ENCODE peak calls at places on chromosomes 1 and 21, in five cellular contexts. G is cardiac fibroblast, K is epithelial cell of esophagus, T is body of pancreas, O is lower lobe of right lung. C is an unnamed sample.

GRCh38 chr1:29200905-29201594 is 19.4 kb upstream of the SRSF4 start:
- DNase-seq in T (no peak), G (no peak), O (no peak), K (no peak), C (no peak)

GRCh38 chr1:9180077-9180819 is 51.3 kb upstream of the GPR157 start:
- DNase-seq in O (no peak), K (peak; percentile 61), G (peak; percentile 61), T (peak; percentile 39), C (peak; percentile 37)

GRCh38 chr1:200118779-200119505 is 91.4 kb downstream of the NR5A2 start:
- DNase-seq in T (no peak), O (no peak), G (no peak), K (no peak), C (no peak)

GRCh38 chr1:248404024-248404423 is 1.2 kb downstream of the OR2T1 start:
- DNase-seq in O (no peak), K (peak; percentile 11), T (no peak), G (peak; percentile 0), C (peak; percentile 9)

GRCh38 chr1:26285366-26286063 is 5.6 kb downstream of the SH3BGRL3 start:
- DNase-seq in G (no peak), T (no peak), K (no peak), O (no peak), C (peak; percentile 39)

GRCh38 chr21:38756746-38757145 is 49.0 kb upstream of the ETS2 start:
- DNase-seq in O (no peak), K (peak; percentile 34), T (no peak), G (peak; percentile 79), C (peak; percentile 39)

GRCh38 chr1:154474802-154475201 is 27.2 kb upstream of the TDRD10 start:
- DNase-seq in G (peak; percentile 74), K (peak; percentile 64), T (peak; percentile 67), O (peak; percentile 75), C (peak; percentile 82)

GRCh38 chr1:167430849-167431242 is 87.5 kb downstream of the CD247 start:
- DNase-seq in O (no peak), G (no peak), K (no peak), T (no peak), C (no peak)

GRCh38 chr1:86757272-86757984 is 53.1 kb downstream of the SH3GLB1 start:
- DNase-seq in K (peak; percentile 40), T (no peak), G (peak; percentile 65), O (no peak), C (peak; percentile 55)

DNA sequence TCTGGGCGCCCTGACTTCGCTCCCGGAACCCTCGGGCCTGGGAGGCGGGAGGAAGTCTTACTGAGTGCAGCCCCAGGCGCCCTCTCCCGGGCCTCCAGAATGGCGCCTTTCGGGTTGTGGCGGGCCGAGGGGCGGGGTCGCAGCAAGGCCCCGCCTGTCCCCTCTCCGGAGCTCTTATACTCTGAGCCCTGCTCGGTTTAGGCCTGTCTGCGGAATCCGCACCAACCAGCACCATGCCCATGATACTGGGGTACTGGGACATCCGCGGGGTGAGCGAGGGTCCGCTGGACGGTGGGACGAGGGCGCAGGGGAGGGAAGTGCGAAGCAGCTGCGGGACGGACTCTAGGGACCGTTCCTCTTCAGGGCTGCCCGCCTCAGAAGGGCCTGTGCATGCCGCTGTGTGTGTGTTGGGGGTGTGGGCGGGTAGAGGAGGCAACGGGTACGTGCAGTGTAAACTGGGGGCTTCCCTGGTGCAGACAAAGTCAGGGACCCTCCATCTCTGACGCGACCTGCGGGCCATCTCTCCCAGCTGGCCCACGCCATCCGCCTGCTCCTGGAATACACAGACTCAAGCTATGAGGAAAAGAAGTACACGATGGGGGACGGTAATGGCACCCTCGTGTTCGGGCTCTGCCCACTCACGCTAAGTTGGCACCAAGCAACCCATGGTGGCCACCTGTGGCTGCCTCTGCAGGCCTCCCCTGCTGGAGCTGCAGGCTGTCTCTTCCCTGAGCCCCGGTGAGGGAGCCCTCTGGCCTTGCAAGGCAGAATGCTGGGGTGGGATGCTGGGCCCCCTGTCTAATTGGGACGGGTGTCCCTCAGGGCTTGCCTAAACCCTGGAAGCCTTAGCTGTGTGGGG is at the start of gene GSTM1:
- DNase-seq in K (no peak), O (no peak), T (no peak), G (peak; percentile 87), C (peak; percentile 68)
- TF ChIP-seq CTCF in K (no peak), O (no peak), T (no peak), G (peak; percentile 51), C (no peak)

GRCh38 chr1:44721521-44722361 is 9.2 kb downstream of the RNU5D-1 start:
- DNase-seq in G (peak; percentile 94), O (peak; percentile 78), K (peak; percentile 96), T (peak; percentile 72), C (peak; percentile 92)
- H3K4me3 ChIP-seq in G (no peak overlapping the region), O (peak overlapping the region; percentile 0), K (no peak overlapping the region), T (no peak overlapping the region), C (no peak overlapping the region)

DNA sequence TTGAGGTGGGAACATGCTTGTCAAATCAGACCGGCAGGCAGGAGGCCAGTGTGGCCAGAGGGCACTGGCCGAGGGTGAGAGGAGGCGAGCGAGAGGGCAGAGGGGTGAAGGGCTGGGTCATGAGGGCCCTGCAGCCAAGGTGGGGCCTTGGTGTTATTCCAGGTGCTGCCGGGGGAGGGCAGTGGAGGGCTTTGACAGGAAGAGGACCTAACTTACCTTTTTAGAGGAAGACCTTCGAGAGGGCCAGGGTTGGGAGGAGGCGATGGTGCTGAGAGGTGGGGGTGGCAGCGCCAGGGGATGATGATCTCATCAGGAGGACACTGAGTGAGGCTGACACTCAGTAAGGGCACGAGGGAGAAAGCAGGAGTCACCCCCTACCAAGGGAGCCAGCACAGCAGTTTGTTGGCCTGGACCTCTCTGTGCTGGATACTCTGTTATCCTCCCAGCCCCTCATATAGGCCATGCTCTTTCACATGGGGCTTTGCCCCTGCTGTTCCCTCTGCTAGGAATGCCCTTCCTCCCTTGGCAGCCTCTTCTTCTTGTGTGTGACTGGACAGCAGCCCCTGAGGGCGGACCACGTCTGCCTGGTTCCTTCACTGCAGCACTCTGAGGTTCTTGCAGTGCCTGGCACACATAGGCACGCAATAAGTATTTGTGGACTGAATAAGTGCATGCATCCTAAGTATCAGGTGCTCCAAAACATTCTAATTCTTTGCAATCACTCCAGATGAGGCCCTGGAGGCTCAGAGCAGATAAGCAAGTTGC is 7.5 kb upstream of the TTC22 start:
- DNase-seq in K (no peak), T (no peak), G (no peak), O (no peak), C (no peak)
- TF ChIP-seq CTCF in K (peak; percentile 41), T (no peak), G (peak; percentile 19), O (no peak), C (peak; percentile 10)

DNA sequence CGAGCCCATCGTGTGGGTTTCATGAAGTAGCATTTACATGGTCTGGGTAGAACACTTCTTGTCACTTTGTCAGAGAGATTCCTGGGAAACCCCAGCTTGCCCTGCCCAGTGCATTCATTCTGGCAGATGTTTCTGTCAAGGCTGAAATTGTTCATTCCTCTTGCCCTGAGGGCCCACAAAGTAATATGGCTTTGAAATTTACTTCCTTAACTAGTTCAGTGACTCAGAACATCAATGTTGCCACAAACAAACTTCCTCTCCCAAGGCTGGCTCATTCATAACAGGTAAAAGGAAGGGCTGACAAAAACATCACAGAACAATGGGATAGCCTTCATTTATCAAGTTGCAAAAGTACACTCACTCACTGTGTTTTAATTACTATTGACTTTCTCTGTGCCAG is 5.0 kb upstream of the KIAA0040 start:
- DNase-seq in T (peak; percentile 20), K (peak; percentile 98), O (no peak), G (no peak), C (no peak)
- H3K4me3 ChIP-seq in T (no peak overlapping the region), K (no peak overlapping the region), O (no peak overlapping the region), G (no peak overlapping the region), C (no peak overlapping the region)

GRCh38 chr21:42373181-42373907 is 7.0 kb upstream of the TFF1 start:
- DNase-seq in K (no peak), T (no peak), O (no peak), G (no peak), C (no peak)

GRCh38 chr21:42366292-42367010 is at the start of gene TFF1:
- DNase-seq in K (no peak), G (peak; percentile 12), O (no peak), T (no peak), C (no peak)

GRCh38 chr21:42367379-42368165 is 1.2 kb upstream of the TFF1 start:
- DNase-seq in T (no peak), K (no peak), G (no peak), O (no peak), C (no peak)

GRCh38 chr21:42370894-42371654 is 4.7 kb upstream of the TFF1 start:
- DNase-seq in G (no peak), K (no peak), T (no peak), O (no peak), C (no peak)

DNA sequence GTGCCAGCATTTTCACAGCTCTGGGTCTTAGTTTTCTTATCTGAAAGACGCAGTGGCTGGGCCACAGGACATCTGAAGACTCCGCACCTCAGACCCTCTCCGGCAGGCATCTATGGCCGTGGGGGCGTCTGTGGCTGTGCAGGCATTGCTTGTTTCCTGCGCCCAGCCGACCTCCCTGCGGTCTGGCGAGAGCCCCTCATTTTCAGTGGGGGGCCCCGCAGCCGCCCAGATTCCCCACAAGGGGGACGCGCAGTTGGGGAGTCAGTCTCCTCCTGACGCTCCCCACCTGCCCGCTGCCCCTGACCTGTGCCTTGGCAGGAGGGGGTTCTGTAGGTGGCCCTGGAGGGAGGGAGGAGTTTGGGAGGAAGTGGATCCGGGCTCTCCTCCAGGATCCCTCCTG is 3.5 kb upstream of the TFF1 start:
- DNase-seq in G (no peak), O (no peak), K (no peak), T (no peak), C (no peak)
- TF ChIP-seq CTCF in G (no peak), O (no peak), K (no peak), T (no peak), C (no peak)

DNA sequence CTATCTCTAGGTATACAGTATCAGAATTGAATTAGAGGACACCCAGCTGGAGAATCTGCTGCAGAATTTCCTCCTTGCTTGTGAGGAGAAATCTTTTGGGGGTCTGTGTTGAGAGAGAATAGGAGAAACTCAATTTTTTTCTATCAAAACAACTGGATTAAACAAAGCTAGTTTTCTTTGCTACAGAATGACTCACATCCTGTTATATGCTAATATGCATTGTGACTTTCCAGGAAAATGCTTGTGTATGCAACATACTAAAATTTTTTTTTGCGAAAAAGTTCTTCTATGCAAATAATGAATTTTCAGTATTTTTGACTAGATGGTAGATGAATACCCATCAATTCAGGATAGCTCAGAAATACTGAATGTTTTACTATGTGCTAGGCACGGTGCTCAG is 2.2 kb downstream of the VAMP4 start:
- DNase-seq in G (peak; percentile 58), K (peak; percentile 16), O (no peak), T (no peak), C (no peak)
- H3K4me3 ChIP-seq in G (no peak overlapping the region), K (no peak overlapping the region), O (no peak overlapping the region), T (no peak overlapping the region), C (peak overlapping the region; percentile 85)

GRCh38 chr1:63799810-63800209 is 26.0 kb downstream of the ROR1 start:
- DNase-seq in O (no peak), G (no peak), T (no peak), K (no peak), C (peak; percentile 95)
- TF ChIP-seq CTCF in O (no peak), G (no peak), T (no peak), K (no peak), C (no peak)

DNA sequence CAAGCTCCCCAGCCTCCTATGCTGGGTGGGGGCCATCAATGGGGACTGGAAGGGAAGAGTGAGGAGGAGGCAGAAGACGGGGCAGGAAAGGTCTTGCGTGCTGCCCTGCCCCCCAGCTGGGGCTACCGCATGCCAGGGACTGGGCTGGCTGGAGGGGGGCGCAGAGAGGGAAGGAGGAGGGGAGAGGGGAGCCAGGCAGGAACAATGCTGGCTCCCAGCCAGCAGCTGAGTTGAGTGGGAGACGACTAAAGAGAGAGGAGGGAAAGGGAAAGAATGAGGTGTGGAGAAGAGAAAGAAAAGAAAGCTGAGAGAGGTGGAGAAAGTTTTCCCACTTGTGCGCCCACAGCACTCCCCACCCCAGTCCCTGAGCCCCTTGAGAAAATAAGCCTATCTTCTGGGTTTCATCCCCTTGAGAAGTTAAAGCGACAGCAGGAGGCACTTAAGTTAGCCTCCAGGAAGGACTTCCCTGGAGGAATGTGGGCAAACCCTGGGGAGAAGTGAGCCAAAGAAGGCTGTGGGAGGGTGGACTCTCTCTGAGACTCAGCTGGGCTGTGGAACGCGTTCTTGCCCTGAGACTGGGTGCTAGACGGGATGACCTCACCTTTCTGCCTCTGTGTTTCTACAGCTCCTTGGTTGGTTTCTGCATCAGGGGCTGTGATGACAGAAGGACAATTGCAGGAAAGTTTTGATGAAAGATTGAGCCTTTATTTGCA is 12.9 kb upstream of the NES start:
- DNase-seq in T (no peak), K (peak; percentile 85), G (peak; percentile 53), O (no peak), C (no peak)
- H3K4me3 ChIP-seq in T (no peak overlapping the region), K (peak overlapping the region; percentile 42), G (peak overlapping the region; percentile 21), O (no peak overlapping the region), C (peak overlapping the region; percentile 52)